ENCODE peak calls at places on chromosomes 11 and 22, in ten cellular contexts. F is lung; T is CD8-positive, alpha-beta T cell; A is HFF-Myc; R is cardiac muscle cell; Z is cardiac fibroblast; J is choroid plexus epithelial cell; E is spleen; L is PC-3; M is H9. D is an unnamed sample.

GRCh38 chr11:11579012-11579755 is 42.6 kb downstream of the GALNT18 start:
- DNase-seq in E (no peak), T (no peak), Z (no peak), M (peak), A (no peak), J (no peak), L (no peak), R (no peak), F (peak), D (no peak)

GRCh38 chr11:1888811-1889526 is 2.7 kb downstream of the PRR33 start:
- DNase-seq in L (no peak), M (no peak), A (no peak), F (no peak), T (peak), Z (no peak), J (no peak), E (peak), R (no peak), D (peak)

GRCh38 chr11:44600261-44600660 is 34.8 kb downstream of the CD82 start:
- DNase-seq in A (no peak), Z (no peak), F (no peak), R (no peak), J (no peak), E (no peak), T (no peak), M (no peak), L (no peak), D (no peak)

GRCh38 chr11:83528877-83529276 is 242.7 kb upstream of the CCDC90B start:
- DNase-seq in Z (no peak), F (no peak), E (no peak), R (no peak), L (no peak), A (no peak), J (no peak), M (no peak), T (no peak), D (no peak)

GRCh38 chr22:17871726-17872458 is 97.6 kb upstream of the BID start:
- DNase-seq in J (no peak), M (no peak), R (no peak), L (no peak), E (peak), T (no peak), A (no peak), Z (no peak), F (no peak), D (no peak)

GRCh38 chr22:49075150-49075549 is 752.5 kb downstream of the BRD1 start:
- DNase-seq in A (no peak), M (no peak), R (no peak), J (no peak), T (no peak), E (no peak), Z (no peak), L (no peak), F (no peak), D (no peak)

GRCh38 chr11:33553486-33553885 is 147.1 kb downstream of the C11orf91 start:
- DNase-seq in E (no peak), L (peak), J (no peak), F (no peak), R (no peak), T (no peak), Z (no peak), M (no peak), A (no peak), D (no peak)

GRCh38 chr11:118623291-118623655 is 15.9 kb downstream of the PHLDB1 start:
- DNase-seq in T (no peak), R (peak), Z (peak), L (peak), E (peak), A (no peak), M (no peak), J (peak), F (no peak), D (peak)

GRCh38 chr22:32354360-32355351 is 3.0 kb upstream of the RFPL3 start:
- DNase-seq in R (no peak), Z (peak), J (peak), E (no peak), M (no peak), A (peak), F (no peak), L (peak), T (no peak), D (no peak)

GRCh38 chr11:27545035-27545434 is 38.5 kb upstream of the LIN7C start:
- DNase-seq in R (no peak), J (no peak), T (no peak), Z (no peak), A (no peak), M (no peak), L (no peak), E (no peak), F (no peak), D (no peak)

GRCh38 chr22:33438273-33438672 is 380.1 kb upstream of the SYN3 start:
- DNase-seq in E (no peak), J (peak), F (no peak), R (no peak), A (peak), T (no peak), L (peak), Z (peak), M (no peak), D (no peak)

GRCh38 chr11:122633219-122633829 is 22.2 kb upstream of the UBASH3B start:
- DNase-seq in Z (peak), E (no peak), L (peak), F (no peak), J (peak), R (peak), A (no peak), M (peak), T (no peak), D (no peak)

GRCh38 chr11:12118940-12119339 is 8.6 kb downstream of the MICAL2 start:
- DNase-seq in J (no peak), R (no peak), L (no peak), M (no peak), Z (no peak), T (no peak), A (no peak), E (no peak), F (no peak), D (no peak)

GRCh38 chr22:36872866-36873498 is 12.2 kb downstream of the NCF4 start:
- DNase-seq in E (no peak), R (no peak), J (no peak), A (no peak), M (no peak), L (no peak), F (no peak), T (no peak), Z (no peak), D (no peak)

GRCh38 chr22:46878549-46878948 is 116.1 kb downstream of the TBC1D22A start:
- DNase-seq in R (no peak), L (no peak), A (no peak), T (no peak), M (no peak), Z (peak), F (no peak), J (no peak), E (no peak), D (no peak)

GRCh38 chr11:774873-775592 is 2.3 kb downstream of the GATD1 start:
- DNase-seq in A (no peak), J (no peak), Z (peak), T (no peak), L (peak), F (no peak), M (peak), R (no peak), E (peak), D (peak)

GRCh38 chr11:120391297-120391696 is 55.1 kb downstream of the ARHGEF12 start:
- DNase-seq in M (no peak), R (peak), L (no peak), Z (peak), J (no peak), T (no peak), F (no peak), A (no peak), E (no peak), D (no peak)

GRCh38 chr22:25069758-25070461 is 117.4 kb downstream of the KIAA1671 start:
- DNase-seq in E (no peak), J (no peak), M (no peak), T (no peak), F (no peak), R (peak), Z (no peak), L (no peak), A (no peak), D (no peak)

GRCh38 chr11:12100886-12101285 is 9.5 kb upstream of the MICAL2 start:
- DNase-seq in R (no peak), L (no peak), M (no peak), F (peak), E (no peak), J (no peak), T (no peak), Z (peak), A (no peak), D (no peak)

GRCh38 chr11:110438017-110438416 is 8.3 kb downstream of the FDX1 start:
- DNase-seq in J (no peak), M (no peak), R (no peak), L (no peak), T (no peak), E (no peak), A (no peak), Z (no peak), F (no peak), D (no peak)

GRCh38 chr11:110092577-110093406 is at the start of gene ZC3H12C:
- DNase-seq in Z (peak), M (peak), T (no peak), A (peak), R (peak), L (peak), E (peak), F (peak), J (peak), D (peak)

GRCh38 chr11:73252577-73253191 is 19.5 kb upstream of the P2RY6 start:
- DNase-seq in L (peak), T (no peak), J (no peak), M (peak), R (peak), Z (no peak), F (no peak), A (no peak), E (no peak), D (no peak)

GRCh38 chr11:28621648-28622215 is 513.5 kb downstream of the METTL15 start:
- DNase-seq in Z (peak), J (peak), T (no peak), R (no peak), M (no peak), A (no peak), L (no peak), F (no peak), E (no peak), D (no peak)

GRCh38 chr22:22076937-22077703 is 94.5 kb upstream of the TOP3B start:
- DNase-seq in L (peak), Z (peak), M (no peak), F (no peak), E (no peak), R (no peak), T (no peak), A (no peak), J (peak), D (no peak)

GRCh38 chr11:78562398-78562797 is 12.3 kb downstream of the NARS2 start:
- DNase-seq in M (no peak), Z (peak), E (no peak), A (no peak), R (no peak), J (peak), T (no peak), F (no peak), L (peak), D (no peak)

GRCh38 chr22:20116376-20116950 is 559 bp downstream of the RANBP1 start:
- DNase-seq in T (no peak), J (no peak), E (peak), Z (no peak), R (no peak), A (no peak), L (no peak), M (no peak), F (no peak), D (peak)

GRCh38 chr22:46684706-46685105 is 53.3 kb downstream of the CERK start:
- DNase-seq in M (no peak), R (peak), Z (no peak), J (no peak), T (no peak), L (no peak), E (no peak), A (no peak), F (no peak), D (no peak)

GRCh38 chr22:46731246-46732040 is 6.6 kb downstream of the CERK start:
- DNase-seq in M (peak), F (peak), J (no peak), L (no peak), R (peak), Z (no peak), E (no peak), A (no peak), T (no peak), D (no peak)

GRCh38 chr11:130849215-130849568 is 67.1 kb downstream of the SNX19 start:
- DNase-seq in A (peak), M (no peak), R (no peak), Z (peak), T (no peak), E (no peak), L (peak), F (no peak), J (peak), D (no peak)

GRCh38 chr11:78822931-78823423 is 248.3 kb upstream of the NARS2 start:
- DNase-seq in M (peak), R (no peak), F (peak), Z (no peak), L (no peak), A (no peak), J (no peak), E (no peak), T (no peak), D (no peak)

GRCh38 chr11:69892986-69893555 is 73.9 kb upstream of the FGF3 start:
- DNase-seq in R (no peak), L (peak), E (peak), J (no peak), T (no peak), F (no peak), A (no peak), Z (no peak), M (no peak), D (peak)

GRCh38 chr11:12673924-12674570 is at the start of gene TEAD1:
- DNase-seq in J (peak), M (peak), Z (peak), L (peak), F (peak), A (peak), E (peak), R (peak), T (peak), D (peak)

GRCh38 chr11:95338430-95338991 is 107.5 kb upstream of the SESN3 start:
- DNase-seq in Z (peak), E (peak), M (no peak), F (peak), J (peak), L (no peak), R (peak), T (no peak), A (peak), D (no peak)

GRCh38 chr11:122559734-122560382 is 95.7 kb upstream of the UBASH3B start:
- DNase-seq in E (no peak), A (no peak), M (peak), Z (no peak), R (no peak), L (peak), J (no peak), F (no peak), T (no peak), D (no peak)

DNA sequence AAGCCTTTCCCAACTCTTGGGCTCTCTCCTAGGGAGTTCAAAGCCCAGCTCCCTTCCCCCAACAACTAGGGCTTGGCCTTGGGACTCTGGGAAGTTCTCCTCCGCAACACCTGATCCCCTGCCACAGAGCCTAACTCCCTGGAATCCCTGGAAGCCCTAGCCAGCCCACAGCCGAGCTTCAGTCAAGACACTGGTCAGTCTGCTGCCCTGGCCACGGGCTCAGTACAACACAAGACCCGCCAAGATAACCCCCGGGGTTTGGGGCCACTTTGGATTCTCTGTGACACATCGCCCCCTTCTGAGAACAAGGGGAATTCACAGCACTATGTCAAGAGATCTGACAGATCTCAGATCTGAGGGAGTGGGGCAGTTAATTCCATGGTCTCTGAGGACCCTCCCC is 58.3 kb downstream of the SLC22A12 start:
- DNase-seq in Z (peak), F (no peak), A (no peak), E (no peak), J (peak), M (peak), L (peak), R (peak), T (no peak), D (no peak)
- TF ChIP-seq CTCF in Z (peak), F (no peak), A (peak), E (peak), J (peak), M (peak), L (peak), R (peak), T (no peak), D (peak)

GRCh38 chr11:68020575-68020974 is 9.9 kb upstream of the NDUFS8 start:
- DNase-seq in M (peak), A (no peak), F (peak), J (peak), R (peak), E (no peak), T (no peak), L (peak), Z (peak), D (no peak)

GRCh38 chr11:68019486-68019885 is 9.4 kb downstream of the ALDH3B1 start:
- DNase-seq in R (no peak), F (no peak), M (no peak), Z (no peak), E (no peak), A (no peak), T (no peak), L (no peak), J (no peak), D (no peak)

GRCh38 chr11:68018730-68019190 is 8.6 kb downstream of the ALDH3B1 start:
- DNase-seq in T (no peak), F (no peak), A (no peak), Z (no peak), L (no peak), M (no peak), R (no peak), J (no peak), E (no peak), D (no peak)

GRCh38 chr11:68022531-68022930 is 8.0 kb upstream of the NDUFS8 start:
- DNase-seq in E (no peak), A (no peak), R (no peak), L (no peak), J (no peak), M (no peak), F (no peak), T (no peak), Z (no peak), D (no peak)

DNA sequence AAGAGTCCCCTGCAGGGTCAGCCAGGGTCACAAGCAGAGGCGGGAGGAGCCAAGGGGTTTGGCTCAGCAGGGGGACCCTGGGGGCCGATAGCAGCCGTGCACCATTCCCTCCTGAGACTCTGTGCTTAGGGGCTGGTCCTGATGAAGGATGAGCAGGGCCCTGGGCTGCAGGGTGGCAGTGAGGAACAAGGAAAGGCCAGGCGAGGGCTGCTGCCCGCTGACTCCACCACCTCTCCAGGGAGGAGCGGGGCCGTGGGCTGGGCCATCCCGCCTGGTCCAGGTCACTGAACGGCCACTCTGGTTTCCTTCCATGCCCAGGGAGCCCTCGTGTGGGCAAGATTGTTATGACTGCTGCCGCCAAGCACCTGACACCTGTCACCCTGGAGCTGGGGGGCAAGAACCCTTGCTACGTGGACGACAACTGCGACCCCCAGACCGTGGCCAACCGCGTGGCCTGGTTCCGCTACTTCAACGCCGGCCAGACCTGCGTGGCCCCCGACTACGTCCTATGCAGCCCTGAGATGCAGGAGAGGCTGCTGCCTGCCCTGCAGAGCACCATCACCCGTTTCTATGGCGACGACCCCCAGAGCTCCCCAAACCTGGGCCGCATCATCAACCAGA is 9.2 kb upstream of the NDUFS8 start:
- DNase-seq in J (no peak), E (no peak), A (no peak), R (peak), M (peak), T (no peak), L (peak), Z (peak), F (peak), D (no peak)
- TF ChIP-seq CTCF in J (peak), E (no peak), A (peak), R (peak), M (peak), T (no peak), L (peak), Z (peak), F (no peak), D (peak)

GRCh38 chr22:30014244-30014643 is 66.0 kb upstream of the HORMAD2 start:
- DNase-seq in L (no peak), T (no peak), M (no peak), Z (no peak), E (no peak), F (no peak), J (no peak), A (no peak), R (no peak), D (no peak)

GRCh38 chr22:30016596-30016995 is 63.7 kb upstream of the HORMAD2 start:
- DNase-seq in M (no peak), A (no peak), J (no peak), R (no peak), E (no peak), F (no peak), T (no peak), Z (no peak), L (no peak), D (no peak)

GRCh38 chr22:30015229-30015797 is 65.0 kb upstream of the HORMAD2 start:
- DNase-seq in Z (no peak), R (no peak), F (no peak), J (no peak), T (no peak), L (peak), E (no peak), A (peak), M (no peak), D (no peak)

GRCh38 chr22:30017375-30017774 is 62.9 kb upstream of the HORMAD2 start:
- DNase-seq in A (no peak), L (peak), F (no peak), T (no peak), J (peak), E (no peak), R (no peak), M (no peak), Z (no peak), D (no peak)

DNA sequence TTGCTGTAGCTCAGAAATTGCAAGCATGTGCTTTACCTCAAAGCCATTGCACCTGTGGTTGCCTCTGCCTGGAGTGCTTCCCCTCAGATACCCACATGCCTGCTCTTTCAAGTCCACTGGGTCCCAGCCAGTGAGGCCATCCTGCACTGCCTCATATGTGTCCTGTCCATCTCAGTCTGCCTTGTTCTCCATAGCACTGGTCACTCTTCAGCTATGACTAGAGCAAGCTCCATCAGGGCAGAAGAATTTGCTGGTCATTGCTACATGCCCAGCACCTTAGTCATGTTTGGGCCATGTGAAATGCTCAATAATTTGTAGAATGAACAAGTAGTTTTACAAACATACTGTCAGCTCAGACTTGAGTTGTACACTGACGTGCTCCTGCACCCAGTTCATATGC is 64.4 kb upstream of the HORMAD2 start:
- DNase-seq in A (no peak), L (peak), M (no peak), F (no peak), J (peak), T (no peak), E (no peak), Z (no peak), R (no peak), D (no peak)
- TF ChIP-seq CTCF in A (no peak), L (no peak), M (no peak), F (no peak), J (no peak), T (no peak), E (no peak), Z (no peak), R (no peak), D (no peak)

DNA sequence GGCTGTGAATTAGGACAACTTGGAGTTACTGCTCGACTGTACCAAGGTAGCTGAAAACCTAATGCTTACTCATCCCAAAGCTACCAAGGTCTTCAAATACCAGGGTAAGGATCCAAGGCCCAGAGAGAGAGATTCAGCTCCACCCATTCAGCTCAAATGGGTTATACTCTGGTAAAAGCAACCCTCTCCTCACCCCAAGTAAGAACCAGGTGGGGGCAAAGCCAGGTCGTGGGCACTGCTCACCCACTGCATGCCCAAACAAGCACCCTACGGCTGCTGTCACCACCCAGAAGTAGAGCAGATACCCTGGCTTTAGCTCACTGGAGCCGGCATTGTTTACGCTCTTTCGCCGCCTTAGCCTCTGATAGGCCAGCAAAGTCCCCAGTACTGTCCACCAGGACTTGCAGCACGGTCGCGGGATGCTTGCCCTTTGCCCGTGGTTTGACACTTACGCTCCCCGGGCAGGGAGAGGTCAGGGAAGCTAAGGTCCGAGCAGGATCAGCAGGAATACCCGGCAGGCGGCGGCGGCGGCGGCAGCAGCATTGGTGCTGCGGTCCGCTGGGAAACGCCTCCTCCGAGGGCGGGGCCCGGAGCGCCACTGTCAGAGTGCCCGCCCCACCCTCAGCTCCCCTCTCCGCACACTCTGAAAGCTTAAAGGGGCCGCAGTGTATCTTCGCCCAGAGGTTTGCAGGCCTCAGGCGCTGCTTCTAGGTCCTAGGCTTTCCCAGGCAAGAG is 19.6 kb downstream of the CKAP5 start:
- DNase-seq in T (peak), L (peak), R (peak), J (peak), F (peak), A (peak), M (peak), Z (peak), E (peak), D (peak)
- TF ChIP-seq CTCF in T (no peak), L (no peak), R (peak), J (no peak), F (peak), A (no peak), M (no peak), Z (no peak), E (peak), D (peak)

D was measured in chondrocyte.